ENCODE peak calls at places on chromosome 1, in ten cellular contexts. W is K562, N is lung, J is heart left ventricle, S is sciatic nerve, F is Kasumi-1, G is pancreas, X is kidney tubule cell, H is DMS153, T is lower lobe of right lung. B is an unnamed sample.

GRCh38 chr1:206608108-206608698 is 4.1 kb downstream of the EIF2D start:
- DNase-seq in W (peak), N (no peak), J (peak), S (no peak), F (peak), G (no peak), X (peak), H (no peak), T (no peak), B (no peak)

GRCh38 chr1:155013632-155014031 is 11.0 kb downstream of the ZBTB7B start:
- DNase-seq in W (peak), N (no peak), J (no peak), S (no peak), F (no peak), G (no peak), X (no peak), H (no peak), T (no peak), B (no peak)

GRCh38 chr1:6513296-6513928 is 21.9 kb upstream of the PLEKHG5 start:
- DNase-seq in W (no peak), N (no peak), J (no peak), S (no peak), F (no peak), G (peak), X (no peak), H (no peak), T (no peak), B (no peak)

GRCh38 chr1:42176902-42177519 is 12.5 kb upstream of the GUCA2A start:
- DNase-seq in W (peak), N (no peak), J (no peak), S (no peak), F (peak), G (no peak), X (peak), H (peak), T (no peak), B (no peak)

GRCh38 chr1:187454010-187454409 is 625.3 kb downstream of the PLA2G4A start:
- DNase-seq in W (no peak), N (no peak), J (no peak), S (no peak), F (no peak), G (no peak), X (no peak), H (no peak), T (no peak), B (no peak)

GRCh38 chr1:231162300-231162969 is 577 bp downstream of the TRIM67 start:
- DNase-seq in W (peak), N (no peak), J (peak), S (no peak), F (no peak), G (peak), X (peak), H (no peak), T (peak), B (peak)

GRCh38 chr1:214518387-214518786 is 33.0 kb downstream of the PTPN14 start:
- DNase-seq in W (no peak), N (no peak), J (no peak), S (no peak), F (no peak), G (no peak), X (peak), H (no peak), T (no peak), B (no peak)

GRCh38 chr1:31757989-31758388 is 6.2 kb downstream of the ADGRB2 start:
- DNase-seq in W (no peak), N (no peak), J (no peak), S (no peak), F (no peak), G (no peak), X (no peak), H (no peak), T (no peak), B (no peak)

GRCh38 chr1:54375331-54376084 is 30.7 kb downstream of the SSBP3 start:
- DNase-seq in W (peak), N (no peak), J (peak), S (no peak), F (no peak), G (no peak), X (no peak), H (no peak), T (no peak), B (no peak)

GRCh38 chr1:87346130-87346804 is 17.6 kb downstream of the LMO4 start:
- DNase-seq in W (no peak), N (no peak), J (no peak), S (no peak), F (no peak), G (no peak), X (no peak), H (no peak), T (no peak), B (no peak)

GRCh38 chr1:117685936-117686806 is 80.3 kb downstream of the TENT5C start:
- DNase-seq in W (no peak), N (no peak), J (no peak), S (no peak), F (no peak), G (no peak), X (no peak), H (no peak), T (no peak), B (no peak)

GRCh38 chr1:223731076-223731770 is 18.9 kb downstream of the CAPN2 start:
- DNase-seq in W (no peak), N (peak), J (peak), S (peak), F (no peak), G (no peak), X (peak), H (no peak), T (peak), B (no peak)

GRCh38 chr1:113677250-113678158 is 81.8 kb downstream of the PHTF1 start:
- DNase-seq in W (peak), N (no peak), J (no peak), S (no peak), F (peak), G (no peak), X (peak), H (peak), T (no peak), B (peak)

GRCh38 chr1:31643976-31644559 is 608 bp downstream of the PEF1 start:
- DNase-seq in W (no peak), N (no peak), J (no peak), S (no peak), F (no peak), G (no peak), X (no peak), H (no peak), T (no peak), B (no peak)

GRCh38 chr1:36446261-36446660 is 4.0 kb downstream of the OSCP1 start:
- DNase-seq in W (peak), N (no peak), J (peak), S (no peak), F (peak), G (no peak), X (no peak), H (no peak), T (no peak), B (no peak)

GRCh38 chr1:201245082-201245481 is 38.2 kb upstream of the PKP1 start:
- DNase-seq in W (no peak), N (no peak), J (no peak), S (no peak), F (no peak), G (no peak), X (no peak), H (peak), T (no peak), B (no peak)

GRCh38 chr1:87600070-87600469 is 271.4 kb downstream of the LMO4 start:
- DNase-seq in W (no peak), N (no peak), J (no peak), S (no peak), F (no peak), G (no peak), X (no peak), H (no peak), T (no peak), B (no peak)

GRCh38 chr1:238647877-238648276 is 738.5 kb upstream of the CHRM3 start:
- DNase-seq in W (no peak), N (no peak), J (no peak), S (no peak), F (peak), G (no peak), X (peak), H (no peak), T (no peak), B (peak)

B was measured in Caco-2.